ENCODE peak calls at places on chromosomes 4 and X, in eight cellular contexts. L is fibroblast of pulmonary artery, A is GM13977, K is cardiac fibroblast, E is dorsolateral prefrontal cortex, N is fibroblast of the aortic adventitia, H is HFF-Myc, B is heart left ventricle. V is an unnamed sample.

GRCh38 chr4:113738251-113738650 is 23.3 kb downstream of the CAMK2D start:
- DNase-seq in A (no peak), N (peak), L (peak), B (no peak), H (no peak), E (no peak), K (peak), V (peak)

GRCh38 chr4:65658117-65658516 is 12.2 kb downstream of the EPHA5 start:
- DNase-seq in A (no peak), H (no peak), E (no peak), L (no peak), N (no peak), K (no peak), B (no peak), V (no peak)

GRCh38 chrX:13428055-13428786 is 108.4 kb upstream of the ATXN3L start:
- DNase-seq in E (no peak), N (peak), K (peak), B (no peak), L (peak), A (peak), H (no peak), V (peak)

GRCh38 chrX:118508690-118509089 is 13.1 kb downstream of the DOCK11 start:
- DNase-seq in B (no peak), H (no peak), N (peak), L (no peak), E (no peak), A (no peak), K (peak), V (no peak)

GRCh38 chr4:88166608-88167007 is 8.2 kb upstream of the ABCG2 start:
- DNase-seq in B (no peak), H (no peak), A (no peak), L (no peak), K (no peak), E (no peak), N (peak), V (peak)

GRCh38 chrX:26783512-26784225 is 567.7 kb downstream of the MAGEB5 start:
- DNase-seq in B (no peak), N (peak), A (no peak), H (no peak), K (peak), L (peak), E (no peak), V (peak)

GRCh38 chr4:123841431-123842121 is 445.0 kb downstream of the SPRY1 start:
- DNase-seq in A (no peak), E (no peak), H (no peak), B (no peak), N (no peak), L (no peak), K (no peak), V (no peak)

GRCh38 chr4:8167815-8168214 is 9.2 kb upstream of the ABLIM2 start:
- DNase-seq in E (no peak), A (no peak), H (no peak), B (peak), N (no peak), L (no peak), K (no peak), V (no peak)

GRCh38 chrX:103063191-103063845 is 653 bp downstream of the BEX1 start:
- DNase-seq in B (no peak), L (peak), H (peak), A (peak), K (peak), N (peak), E (peak), V (peak)

GRCh38 chr4:47490550-47490949 is 5.5 kb downstream of the ATP10D start:
- DNase-seq in K (peak), E (no peak), H (peak), B (no peak), L (peak), A (no peak), N (peak), V (peak)

GRCh38 chrX:77087529-77088169 is 359.5 kb upstream of the FGF16 start:
- DNase-seq in A (no peak), N (peak), L (peak), H (no peak), K (peak), E (no peak), B (no peak), V (peak)

GRCh38 chrX:112865464-112866025 is 24.9 kb upstream of the AMOT start:
- DNase-seq in B (no peak), A (no peak), N (no peak), K (no peak), E (no peak), H (no peak), L (no peak), V (no peak)

GRCh38 chr4:18722748-18723191 is 701.2 kb upstream of the LCORL start:
- DNase-seq in L (no peak), A (no peak), K (no peak), N (no peak), B (no peak), E (no peak), H (no peak), V (no peak)

GRCh38 chr4:108171541-108172230 is 3.0 kb upstream of the LEF1 start:
- DNase-seq in N (no peak), H (no peak), L (no peak), A (peak), B (no peak), E (no peak), K (no peak), V (no peak)

GRCh38 chr4:139281212-139281611 is 1.2 kb upstream of the MGARP start:
- DNase-seq in H (no peak), N (no peak), A (no peak), E (no peak), K (no peak), L (no peak), B (no peak), V (peak)
- TF ChIP-seq CTCF in H (peak), N (peak), A (no peak), E (no peak), K (peak), L (no peak), B (no peak), V (peak)

DNA sequence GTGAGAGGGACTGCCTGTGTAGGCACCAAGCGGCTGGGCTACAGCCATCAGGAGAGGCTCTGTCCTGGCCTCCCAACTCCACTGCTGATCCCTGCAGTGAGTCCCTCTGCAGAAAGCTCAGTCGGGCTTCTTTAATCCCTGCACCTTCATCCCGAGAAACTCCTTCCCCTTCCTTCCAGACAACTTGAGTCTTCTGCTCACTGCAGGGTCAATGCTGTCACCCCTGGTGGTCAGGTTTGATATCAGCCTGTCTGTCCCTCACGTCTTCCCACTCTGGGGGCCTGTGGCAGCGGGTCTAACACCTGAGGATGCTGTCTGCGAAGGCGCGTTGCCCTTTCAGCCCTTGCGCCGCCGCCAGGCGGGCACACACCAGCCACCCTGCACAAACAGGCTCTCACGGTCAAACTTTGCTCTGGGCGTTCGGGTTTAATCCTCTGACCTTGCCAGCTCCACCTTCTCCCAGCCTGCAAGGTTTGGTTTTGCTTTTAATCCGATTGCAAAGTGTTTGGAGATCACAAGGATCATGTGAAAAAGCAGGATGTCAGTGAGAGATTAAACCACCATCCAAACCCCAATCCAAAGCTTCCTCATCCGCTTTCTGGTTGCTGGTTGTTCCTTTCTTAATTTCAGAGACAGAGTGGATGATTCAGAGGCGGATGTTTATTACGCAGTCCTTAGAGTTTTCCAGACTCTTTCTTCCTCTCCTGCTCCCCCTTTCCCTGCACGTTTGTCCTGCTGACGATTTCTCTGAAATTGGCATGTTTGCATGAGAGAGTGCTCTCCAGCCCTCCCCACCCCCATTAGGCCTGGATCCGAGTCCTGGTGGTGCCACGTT is 74.8 kb upstream of the SLC34A2 start:
- DNase-seq in A (no peak), B (no peak), K (no peak), H (no peak), E (no peak), N (no peak), L (no peak), V (no peak)
- TF ChIP-seq CTCF in A (no peak), B (no peak), K (no peak), H (no peak), E (no peak), N (no peak), L (no peak), V (no peak)

DNA sequence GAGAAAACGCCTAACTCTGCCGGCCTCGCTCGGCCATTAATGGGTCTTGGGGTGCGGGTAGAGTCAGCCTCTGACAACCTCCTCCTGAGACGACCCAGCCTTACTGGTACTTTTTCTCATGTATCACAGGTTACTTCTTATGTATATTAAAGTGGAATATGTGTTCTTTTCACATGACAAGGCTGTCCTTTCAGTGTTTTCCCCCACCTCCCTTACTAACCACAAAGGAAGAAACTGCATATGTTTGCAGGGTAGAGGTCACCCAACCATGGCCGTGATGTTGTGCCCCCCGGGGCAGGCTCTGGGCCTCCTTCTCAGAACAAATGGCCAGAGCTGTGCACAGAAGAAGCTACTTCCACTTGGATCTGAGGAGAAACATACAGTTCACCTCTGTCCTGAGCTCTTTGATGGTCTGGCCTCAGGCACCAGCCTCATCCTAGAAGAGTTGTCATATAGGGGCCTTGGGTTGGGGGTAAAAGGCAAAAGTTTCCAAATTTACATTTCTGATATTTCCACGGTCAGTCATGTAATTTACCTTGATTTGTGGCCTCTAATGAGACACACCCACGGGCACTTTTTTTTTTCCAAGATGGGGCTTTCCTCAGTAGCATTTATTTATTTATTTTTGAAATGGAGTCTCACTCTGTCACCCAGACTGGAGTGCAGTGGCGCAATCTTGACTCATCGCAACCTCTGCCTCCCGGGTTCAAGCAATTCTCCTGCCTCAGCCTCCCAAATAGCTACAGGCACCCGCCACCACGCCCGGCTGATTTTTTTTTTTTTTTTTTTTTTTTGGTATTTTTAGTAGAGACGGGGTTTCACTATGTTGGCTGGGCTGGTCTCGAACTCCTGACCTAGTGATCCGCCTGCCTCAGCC is 1.9 kb downstream of the SOWAHD start:
- DNase-seq in B (no peak), E (no peak), A (peak), H (no peak), N (no peak), L (no peak), K (no peak), V (no peak)
- TF ChIP-seq CTCF in B (no peak), E (no peak), A (no peak), H (no peak), N (no peak), L (no peak), K (no peak), V (no peak)

GRCh38 chr4:23005691-23006090 is 313.0 kb downstream of the GBA3 start:
- DNase-seq in H (no peak), N (no peak), L (no peak), A (no peak), B (no peak), K (no peak), E (no peak), V (no peak)
- TF ChIP-seq CTCF in H (no peak), N (no peak), L (no peak), A (no peak), B (no peak), K (no peak), E (no peak), V (no peak)

GRCh38 chr4:6343950-6344408 is 74.3 kb downstream of the WFS1 start:
- DNase-seq in B (peak), H (no peak), A (no peak), N (peak), E (no peak), K (no peak), L (peak), V (peak)
- TF ChIP-seq CTCF in B (no peak), H (no peak), A (no peak), N (peak), E (no peak), K (no peak), L (no peak), V (no peak)

GRCh38 chr4:23337292-23337691 is 552.6 kb downstream of the PPARGC1A start:
- DNase-seq in A (no peak), L (no peak), N (no peak), B (no peak), K (no peak), H (no peak), E (no peak), V (no peak)
- TF ChIP-seq CTCF in A (no peak), L (peak), N (no peak), B (peak), K (no peak), H (no peak), E (no peak), V (no peak)

DNA sequence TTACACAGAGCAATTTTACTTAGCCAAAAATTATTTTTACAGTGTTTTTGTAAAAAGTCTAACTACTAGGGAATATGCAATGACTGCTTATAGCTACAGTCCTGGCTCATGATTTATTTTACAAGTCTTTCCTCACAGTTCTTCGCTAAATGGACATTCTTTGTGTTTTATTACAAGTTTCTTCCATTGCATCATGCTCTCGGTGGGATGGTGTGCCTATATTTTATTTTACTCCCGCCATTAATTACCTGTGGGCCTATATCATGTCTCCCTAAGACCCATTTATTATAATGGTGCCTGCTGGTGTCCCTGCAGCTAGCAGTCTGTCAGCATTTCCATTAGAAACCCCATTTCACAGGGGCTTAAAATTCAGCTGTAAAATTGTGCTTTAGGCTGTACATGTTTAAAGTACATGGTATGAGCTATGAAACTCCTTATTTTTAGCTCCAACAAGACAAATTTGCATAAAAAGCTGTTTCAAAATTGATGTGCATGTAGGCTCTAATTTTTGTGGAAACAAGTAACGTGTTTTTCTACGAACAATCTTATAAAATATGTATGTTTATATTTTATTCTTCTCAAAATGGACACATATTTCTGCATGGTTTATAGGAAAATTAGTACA is 227.4 kb downstream of the SLC7A11 start:
- DNase-seq in E (no peak), B (no peak), L (no peak), N (no peak), K (no peak), H (no peak), A (no peak), V (no peak)
- TF ChIP-seq CTCF in E (no peak), B (no peak), L (no peak), N (no peak), K (no peak), H (no peak), A (no peak), V (no peak)

GRCh38 chrX:2933125-2933900 is 4.2 kb upstream of the ARSD start:
- DNase-seq in L (no peak), N (no peak), K (no peak), A (no peak), E (no peak), H (no peak), B (no peak), V (no peak)
- TF ChIP-seq CTCF in L (no peak), N (no peak), K (no peak), A (no peak), E (no peak), H (no peak), B (no peak), V (no peak)

GRCh38 chr4:139403457-139403856 is 50.5 kb upstream of the RAB33B start:
- DNase-seq in N (no peak), A (no peak), E (no peak), L (peak), K (peak), H (no peak), B (no peak), V (no peak)
- TF ChIP-seq CTCF in N (no peak), A (no peak), E (no peak), L (peak), K (no peak), H (no peak), B (no peak), V (no peak)

V was measured in fibroblast of mammary gland.